ENCODE peak calls at places on chromosomes 1 and 21, in five cellular contexts. M is NCI-H524 treated with DMSO at 0.1 percent for 48 hours, I is sciatic nerve, Y is choroid plexus epithelial cell, X is nephron progenitor cell. G is an unnamed sample.
A peak's percentile ranks its signal among the peaks of the same experiment; 100 is the strongest.

GRCh38 chr1:186888367-186888766 is 59.6 kb downstream of the PLA2G4A start:
- DNase-seq in M (no peak), I (no peak), Y (no peak), X (no peak), G (no peak)

GRCh38 chr1:159932296-159933285 is 7.3 kb upstream of the TAGLN2 start:
- DNase-seq in M (no peak), I (no peak), Y (peak; percentile 46), X (no peak), G (no peak)

GRCh38 chr1:225977937-225978748 is 21.0 kb downstream of the SDE2 start:
- DNase-seq in M (no peak), I (no peak), Y (no peak), X (no peak), G (no peak)

GRCh38 chr1:41466146-41466545 is 18.3 kb downstream of the EDN2 start:
- DNase-seq in M (no peak), I (no peak), Y (no peak), X (no peak), G (no peak)

GRCh38 chr1:218459450-218459849 is 114.3 kb downstream of the TGFB2 start:
- DNase-seq in M (no peak), I (peak; percentile 70), Y (peak; percentile 69), X (no peak), G (peak; percentile 50)

GRCh38 chr1:27724961-27725373 is 794 bp upstream of the FAM76A start:
- DNase-seq in M (no peak), I (peak; percentile 67), Y (peak; percentile 28), X (peak; percentile 12), G (no peak)

GRCh38 chr21:42363331-42363730 is 3.0 kb downstream of the TFF1 start:
- DNase-seq in M (no peak), I (no peak), Y (no peak), X (no peak), G (no peak)

GRCh38 chr1:41980872-41981653 is 62.3 kb upstream of the HIVEP3 start:
- DNase-seq in M (no peak), I (no peak), Y (peak; percentile 26), X (no peak), G (no peak)

GRCh38 chr1:29148656-29149491 is 25.2 kb upstream of the TMEM200B start:
- DNase-seq in M (no peak), I (peak; percentile 42), Y (no peak), X (no peak), G (no peak)

GRCh38 chr1:238653693-238654321 is 732.6 kb upstream of the CHRM3 start:
- DNase-seq in M (no peak), I (no peak), Y (peak; percentile 79), X (no peak), G (peak; percentile 90)

GRCh38 chr1:227316456-227316855 is 1.8 kb downstream of the CDC42BPA start:
- DNase-seq in M (no peak), I (no peak), Y (no peak), X (no peak), G (no peak)

GRCh38 chr1:57024855-57025254 is 59.0 kb upstream of the C8B start:
- DNase-seq in M (peak; percentile 23), I (no peak), Y (no peak), X (peak; percentile 42), G (no peak)

GRCh38 chr21:37139154-37139553 is 66.1 kb downstream of the TTC3 start:
- DNase-seq in M (no peak), I (no peak), Y (peak; percentile 52), X (no peak), G (peak; percentile 33)

GRCh38 chr1:31412732-31413404 is at the start of gene SERINC2:
- DNase-seq in M (no peak), I (no peak), Y (no peak), X (peak; percentile 64), G (no peak)

GRCh38 chr1:227894306-227894721 is 53.4 kb downstream of the WNT9A start:
- DNase-seq in M (no peak), I (peak; percentile 40), Y (no peak), X (no peak), G (no peak)

GRCh38 chr1:22123901-22124404 is 18.9 kb downstream of the WNT4 start:
- DNase-seq in M (no peak), I (no peak), Y (no peak), X (no peak), G (no peak)